ENCODE peak calls at places on chromosomes 3 and 15, in nine cellular contexts. P, D, Q, N, K, E, H, A and S are unnamed samples.

GRCh38 chr3:33313331-33313730 is 36.1 kb downstream of the FBXL2 start:
- DNase-seq in A (no peak), P (no peak), Q (no peak), N (no peak), K (no peak), E (peak; percentile 46), D (no peak), H (no peak), S (no peak)

GRCh38 chr15:68679161-68679560 is 100.4 kb downstream of the CORO2B start:
- DNase-seq in N (no peak), Q (no peak), A (no peak), K (no peak), D (no peak), H (no peak), P (no peak), E (no peak), S (no peak)

GRCh38 chr3:47193871-47194859 is 30.3 kb upstream of the SETD2 start:
- DNase-seq in Q (no peak), P (no peak), A (no peak), E (no peak), N (no peak), D (no peak), K (no peak), H (no peak), S (no peak)

GRCh38 chr3:138282836-138283235 is 46.8 kb downstream of the NME9 start:
- DNase-seq in Q (no peak), A (no peak), E (no peak), H (no peak), K (no peak), P (no peak), N (no peak), D (no peak), S (no peak)

GRCh38 chr3:89025185-89025584 is 82.2 kb upstream of the EPHA3 start:
- DNase-seq in Q (no peak), K (no peak), E (no peak), N (no peak), P (no peak), D (peak; percentile 96), H (no peak), A (peak; percentile 44), S (no peak)

GRCh38 chr3:130759692-130760338 is 13.2 kb upstream of the PIK3R4 start:
- DNase-seq in N (peak; percentile 45), D (peak; percentile 56), K (peak; percentile 67), Q (peak; percentile 43), E (peak; percentile 52), P (peak; percentile 26), H (peak; percentile 57), A (no peak), S (peak; percentile 34)

GRCh38 chr3:188687389-188687788 is 484.4 kb upstream of the TPRG1 start:
- DNase-seq in E (peak; percentile 20), A (peak; percentile 34), H (peak; percentile 10), Q (no peak), N (no peak), K (no peak), P (no peak), D (peak; percentile 81), S (no peak)

GRCh38 chr15:84734794-84735479 is 13.5 kb upstream of the ZNF592 start:
- DNase-seq in E (peak; percentile 93), N (no peak), P (peak; percentile 87), Q (peak; percentile 40), A (no peak), D (peak; percentile 93), K (no peak), H (peak; percentile 8), S (peak; percentile 85)

GRCh38 chr15:27238209-27238608 is 267.2 kb downstream of the GABRG3 start:
- DNase-seq in E (no peak), Q (peak; percentile 20), P (no peak), D (no peak), H (peak; percentile 17), N (no peak), K (no peak), A (no peak), S (no peak)

GRCh38 chr3:71150293-71150954 is 433.1 kb downstream of the FOXP1 start:
- DNase-seq in K (no peak), Q (no peak), P (no peak), E (no peak), N (no peak), A (no peak), H (no peak), D (peak; percentile 18), S (no peak)

GRCh38 chr3:64321747-64322146 is 96.5 kb upstream of the PRICKLE2 start:
- DNase-seq in E (peak; percentile 27), D (peak; percentile 70), N (no peak), H (no peak), P (no peak), A (no peak), Q (no peak), K (no peak), S (no peak)

GRCh38 chr3:177199206-177199765 is 2.0 kb upstream of the TBL1XR1 start:
- DNase-seq in A (no peak), D (no peak), N (no peak), P (no peak), K (no peak), E (no peak), H (no peak), Q (no peak), S (no peak)

GRCh38 chr3:112357888-112358287 is 24.9 kb downstream of the CD200 start:
- DNase-seq in H (no peak), N (no peak), K (no peak), Q (no peak), A (no peak), D (no peak), E (no peak), P (no peak), S (no peak)

GRCh38 chr3:33131328-33132018 is 17.7 kb downstream of the CRTAP start:
- DNase-seq in Q (peak; percentile 50), P (no peak), E (peak; percentile 67), D (peak; percentile 74), N (peak; percentile 53), H (peak; percentile 56), A (no peak), K (no peak), S (peak; percentile 44)

GRCh38 chr3:11969986-11970385 is 34.2 kb upstream of the SYN2 start:
- DNase-seq in P (no peak), Q (no peak), E (no peak), A (no peak), K (no peak), D (no peak), N (no peak), H (no peak), S (no peak)

GRCh38 chr15:88623061-88623460 is 1.9 kb downstream of the AEN start:
- DNase-seq in D (peak; percentile 93), E (peak; percentile 81), Q (no peak), K (no peak), N (no peak), P (peak; percentile 43), A (peak; percentile 45), H (no peak), S (peak; percentile 64)

GRCh38 chr3:55592572-55592971 is 105.5 kb upstream of the WNT5A start:
- DNase-seq in P (no peak), K (no peak), Q (no peak), N (no peak), A (no peak), H (no peak), E (no peak), D (no peak), S (no peak)

GRCh38 chr15:92634046-92634445 is 21.5 kb downstream of the FAM174B start:
- DNase-seq in E (no peak), H (no peak), Q (no peak), K (no peak), N (no peak), A (no peak), D (no peak), P (no peak), S (no peak)

GRCh38 chr3:14144423-14145075 is 19.7 kb downstream of the TMEM43 start:
- DNase-seq in A (peak; percentile 99), P (peak; percentile 66), Q (no peak), D (peak; percentile 96), N (peak; percentile 54), K (peak; percentile 89), E (peak; percentile 95), H (peak; percentile 39), S (peak; percentile 91)

GRCh38 chr3:46463120-46463867 is 1.4 kb downstream of the LTF start:
- DNase-seq in N (no peak), A (no peak), K (peak; percentile 51), H (no peak), D (no peak), E (no peak), P (no peak), Q (no peak), S (no peak)

GRCh38 chr3:160369784-160370183 is 29.2 kb downstream of the IFT80 start:
- DNase-seq in D (no peak), E (no peak), P (no peak), K (no peak), A (no peak), H (no peak), N (no peak), Q (no peak), S (no peak)

GRCh38 chr3:57064615-57065014 is 4.2 kb downstream of the SPATA12 start:
- DNase-seq in E (no peak), A (no peak), N (no peak), K (no peak), P (no peak), Q (no peak), H (no peak), D (no peak), S (no peak)

GRCh38 chr15:56835598-56836275 is 82.7 kb upstream of the TCF12 start:
- DNase-seq in K (no peak), A (peak; percentile 25), H (no peak), E (no peak), Q (no peak), P (no peak), N (no peak), D (peak; percentile 41), S (no peak)

GRCh38 chr15:63212050-63212973 is 22.9 kb downstream of the RAB8B start:
- DNase-seq in P (no peak), N (no peak), K (no peak), A (peak; percentile 81), D (no peak), E (no peak), Q (no peak), H (no peak), S (no peak)

GRCh38 chr3:125513490-125514115 is 6.4 kb downstream of the SNX4 start:
- DNase-seq in E (no peak), N (no peak), A (no peak), K (no peak), Q (no peak), D (no peak), P (no peak), H (no peak), S (no peak)

GRCh38 chr3:29614954-29615353 is 334.1 kb downstream of the RBMS3 start:
- DNase-seq in K (no peak), Q (no peak), E (no peak), N (no peak), D (no peak), H (no peak), P (no peak), A (no peak), S (no peak)

GRCh38 chr3:138725116-138725515 is 109.6 kb downstream of the PIK3CB start:
- DNase-seq in H (no peak), P (no peak), A (no peak), D (no peak), N (no peak), Q (no peak), K (no peak), E (no peak), S (no peak)

GRCh38 chr3:45558431-45558830 is 36.1 kb upstream of the LIMD1 start:
- DNase-seq in E (no peak), H (no peak), N (no peak), D (no peak), Q (no peak), P (no peak), A (no peak), K (no peak), S (no peak)

GRCh38 chr3:110419096-110419495 is 652.5 kb upstream of the NECTIN3 start:
- DNase-seq in P (no peak), D (peak; percentile 20), K (no peak), E (peak; percentile 47), A (no peak), Q (no peak), H (no peak), N (no peak), S (no peak)

GRCh38 chr3:73432021-73432722 is 192.6 kb downstream of the PDZRN3 start:
- DNase-seq in N (peak; percentile 8), D (no peak), A (no peak), P (no peak), Q (peak; percentile 35), H (peak; percentile 30), K (no peak), E (peak; percentile 54), S (peak; percentile 15)

GRCh38 chr3:99656606-99657005 is 18.2 kb downstream of the COL8A1 start:
- DNase-seq in E (no peak), Q (no peak), A (no peak), N (no peak), H (no peak), D (no peak), K (no peak), P (no peak), S (no peak)